ENCODE peak calls at places on chromosomes 11 and 22, in six cellular contexts. Y is NCI-H1092 treated with DMSO at 0.1 percent for 48 hours, D is fibroblast of mammary gland, Z is psoas muscle, H is glutamatergic neuron, G is amniotic stem cell. T is an unnamed sample.

GRCh38 chr11:33630936-33631748 is 69.5 kb downstream of the C11orf91 start:
- DNase-seq in Y (no peak), D (no peak), Z (no peak), H (no peak), G (no peak), T (peak)

GRCh38 chr11:95255523-95256165 is 24.6 kb upstream of the SESN3 start:
- DNase-seq in Y (peak), D (no peak), Z (no peak), H (no peak), G (no peak), T (no peak)

GRCh38 chr11:105168457-105168856 is 28.9 kb upstream of the CARD18 start:
- DNase-seq in Y (no peak), D (peak), Z (no peak), H (no peak), G (no peak), T (peak)

GRCh38 chr11:13120691-13121090 is 111.6 kb downstream of the RASSF10 start:
- DNase-seq in Y (no peak), D (peak), Z (no peak), H (no peak), G (peak), T (peak)

GRCh38 chr11:7462706-7463105 is 22.6 kb upstream of the OLFML1 start:
- DNase-seq in Y (no peak), D (no peak), Z (no peak), H (no peak), G (no peak), T (no peak)

GRCh38 chr11:128621491-128622136 is 34.3 kb upstream of the ETS1 start:
- DNase-seq in Y (no peak), D (peak), Z (peak), H (no peak), G (peak), T (peak)

GRCh38 chr11:45659818-45660160 is 5.6 kb downstream of the CHST1 start:
- DNase-seq in Y (peak), D (no peak), Z (no peak), H (no peak), G (no peak), T (no peak)

GRCh38 chr22:26464312-26464711 is 19.3 kb downstream of the HPS4 start:
- DNase-seq in Y (no peak), D (peak), Z (peak), H (no peak), G (no peak), T (no peak)

GRCh38 chr11:126522606-126523005 is 167.1 kb downstream of the ST3GAL4 start:
- DNase-seq in Y (no peak), D (no peak), Z (no peak), H (no peak), G (no peak), T (no peak)

GRCh38 chr11:46353706-46354105 is 6.4 kb downstream of the DGKZ start:
- DNase-seq in Y (no peak), D (peak), Z (no peak), H (peak), G (no peak), T (no peak)

GRCh38 chr11:113193894-113194293 is 120.5 kb upstream of the TTC12 start:
- DNase-seq in Y (peak), D (peak), Z (no peak), H (no peak), G (no peak), T (no peak)

GRCh38 chr11:13667795-13668101 is 720 bp upstream of the FAR1 start:
- DNase-seq in Y (peak), D (no peak), Z (no peak), H (no peak), G (no peak), T (no peak)

GRCh38 chr11:95790933-95791247 is 592 bp downstream of the CEP57 start:
- DNase-seq in Y (peak), D (peak), Z (no peak), H (peak), G (no peak), T (peak)

GRCh38 chr11:126139541-126140091 is 71.8 kb downstream of the RPUSD4 start:
- DNase-seq in Y (no peak), D (peak), Z (no peak), H (no peak), G (no peak), T (no peak)

GRCh38 chr11:15603208-15603607 is 488.5 kb downstream of the INSC start:
- DNase-seq in Y (peak), D (no peak), Z (peak), H (no peak), G (no peak), T (no peak)

GRCh38 chr11:109221190-109221589 is 200.8 kb upstream of the C11orf87 start:
- DNase-seq in Y (no peak), D (no peak), Z (no peak), H (no peak), G (no peak), T (no peak)

GRCh38 chr22:23251445-23252093 is 71.3 kb downstream of the BCR start:
- DNase-seq in Y (no peak), D (peak), Z (no peak), H (no peak), G (no peak), T (peak)

GRCh38 chr11:47705722-47706121 is 9.4 kb downstream of the AGBL2 start:
- DNase-seq in Y (no peak), D (no peak), Z (no peak), H (no peak), G (no peak), T (no peak)

GRCh38 chr11:105000797-105001196 is 22.2 kb downstream of the CASP5 start:
- DNase-seq in Y (no peak), D (peak), Z (no peak), H (peak), G (no peak), T (no peak)

GRCh38 chr11:116895053-116895757 is 57.8 kb upstream of the APOA1 start:
- DNase-seq in Y (no peak), D (no peak), Z (no peak), H (peak), G (no peak), T (no peak)

GRCh38 chr11:134339756-134340155 is 8.0 kb downstream of the GLB1L2 start:
- DNase-seq in Y (no peak), D (no peak), Z (no peak), H (no peak), G (no peak), T (no peak)

GRCh38 chr11:30445056-30445455 is 122.2 kb downstream of the ARL14EP start:
- DNase-seq in Y (no peak), D (no peak), Z (no peak), H (no peak), G (no peak), T (no peak)

GRCh38 chr11:113314389-113315301 is at the start of gene TTC12:
- DNase-seq in Y (peak), D (peak), Z (peak), H (peak), G (peak), T (peak)

GRCh38 chr11:68146704-68147474 is 25.7 kb upstream of the CHKA start:
- DNase-seq in Y (peak), D (peak), Z (no peak), H (no peak), G (no peak), T (peak)

GRCh38 chr11:92627615-92628201 is 341.7 kb upstream of the MTNR1B start:
- DNase-seq in Y (no peak), D (peak), Z (no peak), H (no peak), G (no peak), T (peak)

GRCh38 chr22:49824185-49824925 is 3.3 kb downstream of the BRD1 start:
- DNase-seq in Y (no peak), D (no peak), Z (no peak), H (no peak), G (no peak), T (no peak)

GRCh38 chr11:44753965-44754645 is 27.3 kb downstream of the TSPAN18 start:
- DNase-seq in Y (no peak), D (no peak), Z (no peak), H (no peak), G (no peak), T (no peak)

GRCh38 chr11:76205252-76206076 is 838 bp downstream of the WNT11 start:
- DNase-seq in Y (no peak), D (no peak), Z (peak), H (no peak), G (no peak), T (no peak)